ENCODE peak calls at places on chromosome 1, in four cellular contexts. P is RPMI8226, H is putamen, A is mucosa of gallbladder. Y is an unnamed sample.
A peak's percentile ranks its signal among the peaks of the same experiment; 100 is the strongest.

GRCh38 chr1:53400761-53401379 is 58.3 kb upstream of the DMRTB1 start:
- DNase-seq in P (no peak), H (no peak), A (no peak), Y (no peak)

GRCh38 chr1:161121042-161121441 is 3.1 kb downstream of the NIT1 start:
- DNase-seq in P (no peak), H (no peak), A (no peak), Y (no peak)

GRCh38 chr1:185156321-185156853 is 366 bp downstream of the TRMT1L start:
- DNase-seq in P (peak; percentile 43), H (peak; percentile 43), A (no peak), Y (peak; percentile 41)

GRCh38 chr1:910881-911721 is 12.6 kb upstream of the SAMD11 start:
- DNase-seq in P (peak; percentile 85), H (no peak), A (peak; percentile 69), Y (no peak)

GRCh38 chr1:150562384-150563339 is 13.5 kb downstream of the ADAMTSL4 start:
- DNase-seq in P (peak; percentile 99), H (no peak), A (no peak), Y (no peak)

GRCh38 chr1:52904590-52905375 is 16.8 kb downstream of the ECHDC2 start:
- DNase-seq in P (peak; percentile 47), H (no peak), A (no peak), Y (no peak)

GRCh38 chr1:113993072-113993471 is 13.8 kb downstream of the OLFML3 start:
- DNase-seq in P (no peak), H (no peak), A (no peak), Y (no peak)

GRCh38 chr1:225348400-225348799 is 79.4 kb downstream of the LBR start:
- DNase-seq in P (no peak), H (no peak), A (no peak), Y (no peak)

GRCh38 chr1:203311368-203312301 is 6.3 kb downstream of the BTG2 start:
- DNase-seq in P (no peak), H (no peak), A (no peak), Y (no peak)

GRCh38 chr1:86218859-86219258 is 62.3 kb upstream of the COL24A1 start:
- DNase-seq in P (no peak), H (no peak), A (no peak), Y (no peak)

GRCh38 chr1:82565146-82565545 is 764.4 kb downstream of the ADGRL2 start:
- DNase-seq in P (no peak), H (no peak), A (peak; percentile 23), Y (peak; percentile 9)

GRCh38 chr1:58290685-58291372 is 255.7 kb downstream of the OMA1 start:
- DNase-seq in P (peak; percentile 23), H (no peak), A (peak; percentile 22), Y (no peak)

GRCh38 chr1:182173791-182174190 is 112.3 kb upstream of the ZNF648 start:
- DNase-seq in P (no peak), H (no peak), A (no peak), Y (no peak)